ENCODE peak calls at places on chromosomes 4 and X, in four cellular contexts. E is stomach, J is fibroblast of pulmonary artery, U is heart left ventricle. I is an unnamed sample.

GRCh38 chr4:155643087-155643486 is 23.6 kb upstream of the GUCY1A1 start:
- DNase-seq in E (no peak), J (no peak), U (no peak), I (no peak)

GRCh38 chr4:106671711-106672110 is 303.1 kb upstream of the GIMD1 start:
- DNase-seq in E (no peak), J (no peak), U (no peak), I (peak; percentile 7)

GRCh38 chr4:137644201-137644600 is 111.9 kb upstream of the PCDH18 start:
- DNase-seq in E (no peak), J (peak; percentile 65), U (no peak), I (peak; percentile 20)

GRCh38 chrX:77597090-77597489 is 149.9 kb downstream of the FGF16 start:
- DNase-seq in E (no peak), J (peak; percentile 59), U (no peak), I (peak; percentile 33)

GRCh38 chrX:68432648-68433047 is 647 bp downstream of the OPHN1 start:
- DNase-seq in E (no peak), J (no peak), U (no peak), I (peak; percentile 16)

GRCh38 chr4:153838564-153838963 is 49.7 kb upstream of the SFRP2 start:
- DNase-seq in E (no peak), J (no peak), U (no peak), I (no peak)

GRCh38 chrX:109294097-109294815 is 187.6 kb downstream of the GUCY2F start:
- DNase-seq in E (no peak), J (peak; percentile 8), U (no peak), I (peak; percentile 71)

GRCh38 chr4:173448103-173448502 is 49.2 kb upstream of the SCRG1 start:
- DNase-seq in E (no peak), J (peak; percentile 33), U (no peak), I (no peak)

GRCh38 chrX:120749141-120749846 is 119.4 kb upstream of the C1GALT1C1 start:
- DNase-seq in E (no peak), J (no peak), U (no peak), I (no peak)

GRCh38 chr4:180150818-180151217 is 2092.4 kb upstream of the TENM3 start:
- DNase-seq in E (no peak), J (no peak), U (no peak), I (peak; percentile 24)

GRCh38 chr4:4763815-4764202 is 95.7 kb upstream of the MSX1 start:
- DNase-seq in E (no peak), J (peak; percentile 15), U (no peak), I (no peak)

GRCh38 chr4:180407273-180407885 is 1835.8 kb upstream of the TENM3 start:
- DNase-seq in E (no peak), J (no peak), U (no peak), I (peak; percentile 84)

GRCh38 chrX:69988955-69989394 is 60.8 kb downstream of the AWAT2 start:
- DNase-seq in E (peak; percentile 30), J (peak; percentile 73), U (peak; percentile 31), I (peak; percentile 4)

DNA sequence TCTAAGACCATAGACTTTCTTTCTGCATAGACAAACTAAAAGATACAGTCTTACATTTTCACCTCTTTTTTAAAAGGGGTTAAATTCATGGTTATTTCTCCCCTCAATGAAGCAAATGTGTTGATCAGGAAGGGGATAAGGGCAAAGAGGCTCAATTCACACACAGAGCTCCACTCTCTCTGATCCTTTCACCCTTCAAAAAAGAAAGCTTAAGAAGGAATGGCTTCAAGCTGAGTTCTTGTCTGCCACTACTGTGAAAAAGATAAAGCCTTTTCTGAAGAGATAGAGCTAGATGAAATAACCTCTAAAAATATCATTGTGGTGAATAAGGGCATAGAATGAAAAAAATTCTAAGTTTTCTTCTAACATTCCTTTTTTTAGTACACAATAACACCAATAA is 28.3 kb downstream of the SEPSECS start:
- DNase-seq in E (no peak), J (no peak), U (no peak), I (no peak)
- H3K4me3 ChIP-seq in E (no peak overlapping the region), J (no peak overlapping the region), U (no peak overlapping the region), I (no peak overlapping the region)

GRCh38 chr4:94126669-94127068 is 81.0 kb upstream of the SMARCAD1 start:
- DNase-seq in E (no peak), J (no peak), U (no peak), I (peak; percentile 18)
- TF ChIP-seq CTCF in E (no peak), J (peak; percentile 21), U (no peak), I (peak; percentile 34)

DNA sequence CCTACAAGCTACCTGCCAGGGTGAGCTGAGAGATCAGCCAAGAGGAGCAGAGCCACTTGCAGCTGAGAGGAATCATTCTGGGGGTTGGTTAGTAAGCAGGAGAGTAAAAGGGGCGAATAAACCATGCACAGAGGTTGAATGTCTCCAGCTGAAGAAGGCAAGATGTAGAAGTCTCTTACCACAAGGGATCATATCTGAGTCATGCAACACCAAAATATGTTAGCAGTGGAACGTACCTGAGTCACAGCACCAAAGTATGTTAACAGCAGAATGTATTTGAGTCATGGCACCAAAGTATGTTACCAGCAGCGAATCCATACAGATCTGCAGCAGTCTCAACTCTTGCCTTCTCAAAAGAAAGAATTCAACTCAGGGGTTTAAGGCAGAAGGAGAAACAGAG is 29.9 kb downstream of the C4orf51 start:
- DNase-seq in E (no peak), J (peak; percentile 60), U (no peak), I (peak; percentile 95)
- H3K4me3 ChIP-seq in E (no peak overlapping the region), J (no peak overlapping the region), U (no peak overlapping the region), I (no peak overlapping the region)

GRCh38 chrX:129982300-129983246 is at the start of gene BCORL1:
- DNase-seq in E (peak; percentile 90), J (peak; percentile 95), U (peak; percentile 92), I (peak; percentile 91)
- TF ChIP-seq CTCF in E (no peak), J (no peak), U (no peak), I (no peak)

GRCh38 chr4:186840222-186840701 is 116.6 kb upstream of the FAT1 start:
- DNase-seq in E (no peak), J (no peak), U (peak; percentile 51), I (no peak)

GRCh38 chr4:186844059-186844681 is 120.5 kb upstream of the FAT1 start:
- DNase-seq in E (no peak), J (peak; percentile 72), U (no peak), I (no peak)

GRCh38 chr4:186840771-186841301 is 117.2 kb upstream of the FAT1 start:
- DNase-seq in E (no peak), J (no peak), U (peak; percentile 24), I (no peak)

GRCh38 chr4:186838295-186838694 is 114.6 kb upstream of the FAT1 start:
- DNase-seq in E (no peak), J (no peak), U (no peak), I (no peak)

DNA sequence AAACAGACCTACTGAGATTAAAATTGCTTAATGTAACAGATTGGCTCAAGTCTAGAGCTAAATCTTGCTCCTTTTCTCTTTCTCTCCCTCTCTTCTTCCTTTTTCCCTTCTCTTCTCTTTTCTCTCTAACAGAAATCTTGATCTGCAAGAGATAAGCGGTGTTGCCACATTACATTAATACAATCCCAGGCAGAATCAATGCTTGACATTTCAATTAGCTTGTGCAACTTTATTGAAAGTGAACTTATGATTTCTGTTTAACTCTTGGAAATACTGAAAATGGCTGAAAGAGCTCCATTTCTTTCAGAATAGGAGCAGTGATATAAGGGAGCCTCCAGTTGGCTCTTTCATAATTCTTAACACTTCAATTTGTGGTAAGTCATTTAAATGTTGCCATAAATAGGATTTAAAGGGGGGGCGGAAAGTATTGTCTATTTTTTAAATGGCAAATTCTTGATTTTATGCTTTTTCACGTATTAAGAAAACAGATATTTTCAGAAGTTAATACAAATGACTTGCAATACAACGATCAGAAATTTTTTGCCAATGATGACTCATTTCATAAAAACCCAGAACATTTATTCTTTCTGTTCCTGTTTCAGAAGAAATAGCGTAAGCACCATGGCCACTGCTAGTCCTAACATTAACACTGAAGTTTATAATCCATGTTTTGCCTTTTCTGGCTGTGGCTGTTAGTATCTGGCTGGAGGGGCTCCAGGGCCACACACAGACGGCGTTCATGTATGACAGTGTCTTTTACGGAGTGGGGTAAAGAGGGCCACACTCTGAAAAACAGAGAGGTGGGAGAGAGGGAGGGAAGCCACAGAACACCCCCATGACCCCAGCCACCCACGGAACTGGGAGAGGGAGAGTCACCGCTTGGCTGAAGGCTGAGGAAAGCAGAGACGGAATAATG is 115.7 kb upstream of the FAT1 start:
- DNase-seq in E (no peak), J (peak; percentile 89), U (peak; percentile 21), I (peak; percentile 53)
- H3K4me3 ChIP-seq in E (no peak overlapping the region), J (peak overlapping the region; percentile 6), U (no peak overlapping the region), I (no peak overlapping the region)

DNA sequence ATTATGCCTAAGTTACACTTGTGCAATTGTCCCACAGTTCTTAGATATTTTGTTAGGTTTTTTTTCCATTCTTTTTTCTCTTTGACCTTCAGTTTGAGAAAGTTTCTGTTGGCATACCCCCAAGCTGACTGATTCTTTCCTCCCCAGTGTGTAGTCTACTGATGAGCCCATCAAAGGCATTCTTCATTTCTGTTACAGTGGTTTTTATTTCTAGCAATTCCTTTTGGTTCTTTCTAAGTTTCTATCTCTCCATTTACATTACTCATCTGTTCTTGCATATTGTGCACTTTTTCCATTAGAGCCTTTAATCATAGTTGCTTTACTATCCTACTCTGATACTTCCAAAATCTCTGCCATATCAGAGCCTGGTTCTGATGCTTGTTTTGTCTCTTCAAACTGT is 31.9 kb downstream of the CASP6 start:
- DNase-seq in E (no peak), J (no peak), U (no peak), I (no peak)
- TF ChIP-seq CTCF in E (no peak), J (no peak), U (no peak), I (no peak)

DNA sequence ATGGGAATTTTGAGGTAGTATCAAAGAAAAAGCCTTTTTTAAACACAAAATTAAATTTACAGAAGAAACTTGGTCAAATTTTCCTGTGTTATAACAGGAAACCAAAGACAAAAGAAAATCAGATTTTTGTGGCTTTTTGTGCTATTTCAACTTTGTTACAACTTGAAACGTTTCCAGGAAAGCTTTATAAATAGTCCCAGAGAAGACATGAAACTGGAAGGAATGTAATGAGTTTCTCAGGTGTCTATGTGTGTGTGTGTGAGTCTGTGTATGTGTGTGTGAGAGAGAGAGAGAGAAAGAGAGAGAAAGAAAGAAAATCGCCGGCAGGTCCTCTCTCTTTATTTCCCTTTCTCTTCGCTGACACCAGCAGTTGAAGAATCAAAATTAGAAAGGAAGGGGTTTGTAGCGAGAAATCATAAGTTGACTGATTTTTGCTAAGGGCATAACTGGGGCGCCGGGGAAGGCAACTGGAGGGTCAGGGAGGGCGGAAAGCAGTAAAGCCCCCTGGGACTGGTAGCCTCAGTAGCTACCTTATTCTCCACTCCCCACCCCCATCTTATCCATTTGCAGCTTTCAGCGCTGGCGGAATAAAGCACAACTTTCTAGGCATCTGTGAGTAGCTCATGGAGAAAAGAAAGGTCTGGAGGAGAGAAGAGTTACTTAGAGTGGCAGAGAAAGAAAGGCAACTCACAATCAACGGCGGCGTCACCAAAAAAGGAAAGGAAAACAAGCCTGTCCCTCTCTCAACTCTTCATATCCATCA is 1.4 kb downstream of the TMEM47 start:
- DNase-seq in E (no peak), J (peak; percentile 21), U (no peak), I (no peak)
- H3K4me3 ChIP-seq in E (peak overlapping the region; percentile 58), J (peak overlapping the region; percentile 59), U (peak overlapping the region; percentile 67), I (peak overlapping the region; percentile 21)

DNA sequence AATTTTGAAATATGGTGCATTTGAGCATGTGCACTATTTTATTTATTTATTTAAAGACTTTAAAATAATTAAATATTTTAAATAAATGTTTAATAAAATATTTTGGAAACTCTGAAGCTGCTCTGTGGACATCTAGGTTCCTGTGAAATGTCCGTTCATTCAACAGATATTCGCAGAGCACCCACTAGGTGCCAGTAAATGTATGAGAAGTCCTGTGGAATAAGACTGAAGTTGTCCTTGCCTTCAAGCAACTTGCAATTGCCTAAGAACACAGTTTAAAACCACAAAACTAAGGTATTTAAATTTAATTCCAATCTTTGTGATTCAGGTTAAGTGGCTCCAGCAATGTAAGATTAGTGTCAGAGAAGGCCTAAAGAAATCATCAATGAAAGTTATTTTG is 306.7 kb downstream of the GBA3 start:
- DNase-seq in E (no peak), J (no peak), U (no peak), I (no peak)
- TF ChIP-seq CTCF in E (no peak), J (no peak), U (peak; percentile 13), I (no peak)

I was measured in epithelial cell of esophagus.